ENCODE peak calls at places on chromosomes 16 and 17, in nine cellular contexts. One of them, this sample, is unnamed.

GRCh38 chr16:57159447-57159846 is 26.4 kb downstream of the PSME3IP1 start:
- DNase-seq in activated CD8-positive, alpha-beta memory T cell treated with anti-CD3 and anti-CD28 coated beads for 48 hours: no peak
- DNase-seq in effector CD4-positive, alpha-beta T cell: no peak
- DNase-seq in stimulated activated CD4-positive, alpha-beta T cell treated with anti-CD3 and anti-CD28 coated beads, Interleukin-15, amount 100 ng/mL, for 24 hours: no peak
- DNase-seq in body of pancreas: no peak
- DNase-seq in thoracic aorta: no peak
- DNase-seq in HTR-8/SVneo: no peak
- DNase-seq in bronchial epithelial cell: no peak
- DNase-seq in AG08396: no peak
- DNase-seq in this sample: no peak

GRCh38 chr17:5049314-5049819 is 14.1 kb upstream of the SLC52A1 start:
- DNase-seq in bronchial epithelial cell: no peak
- DNase-seq in body of pancreas: no peak
- DNase-seq in stimulated activated CD4-positive, alpha-beta T cell treated with anti-CD3 and anti-CD28 coated beads, Interleukin-15, amount 100 ng/mL, for 24 hours: peak
- DNase-seq in AG08396: no peak
- DNase-seq in HTR-8/SVneo: no peak
- DNase-seq in activated CD8-positive, alpha-beta memory T cell treated with anti-CD3 and anti-CD28 coated beads for 48 hours: no peak
- DNase-seq in effector CD4-positive, alpha-beta T cell: peak
- DNase-seq in thoracic aorta: no peak
- DNase-seq in this sample: no peak

GRCh38 chr16:87233928-87234327 is 83.3 kb downstream of the C16orf95 start:
- DNase-seq in stimulated activated CD4-positive, alpha-beta T cell treated with anti-CD3 and anti-CD28 coated beads, Interleukin-15, amount 100 ng/mL, for 24 hours: no peak
- DNase-seq in bronchial epithelial cell: no peak
- DNase-seq in AG08396: peak
- DNase-seq in activated CD8-positive, alpha-beta memory T cell treated with anti-CD3 and anti-CD28 coated beads for 48 hours: no peak
- DNase-seq in thoracic aorta: no peak
- DNase-seq in HTR-8/SVneo: peak
- DNase-seq in effector CD4-positive, alpha-beta T cell: no peak
- DNase-seq in body of pancreas: no peak
- DNase-seq in this sample: no peak

GRCh38 chr17:51119415-51120356 is 982 bp downstream of the SPAG9 start:
- DNase-seq in bronchial epithelial cell: peak
- DNase-seq in HTR-8/SVneo: peak
- DNase-seq in stimulated activated CD4-positive, alpha-beta T cell treated with anti-CD3 and anti-CD28 coated beads, Interleukin-15, amount 100 ng/mL, for 24 hours: peak
- DNase-seq in thoracic aorta: no peak
- DNase-seq in activated CD8-positive, alpha-beta memory T cell treated with anti-CD3 and anti-CD28 coated beads for 48 hours: peak
- DNase-seq in effector CD4-positive, alpha-beta T cell: peak
- DNase-seq in AG08396: peak
- DNase-seq in body of pancreas: peak
- DNase-seq in this sample: peak

GRCh38 chr17:2237521-2237921 is 66.1 kb downstream of the SMG6 start:
- DNase-seq in effector CD4-positive, alpha-beta T cell: no peak
- DNase-seq in stimulated activated CD4-positive, alpha-beta T cell treated with anti-CD3 and anti-CD28 coated beads, Interleukin-15, amount 100 ng/mL, for 24 hours: no peak
- DNase-seq in bronchial epithelial cell: no peak
- DNase-seq in activated CD8-positive, alpha-beta memory T cell treated with anti-CD3 and anti-CD28 coated beads for 48 hours: no peak
- DNase-seq in body of pancreas: no peak
- DNase-seq in thoracic aorta: no peak
- DNase-seq in HTR-8/SVneo: no peak
- DNase-seq in AG08396: no peak
- DNase-seq in this sample: no peak

GRCh38 chr16:67541391-67542263 is 13.0 kb downstream of the RIPOR1 start:
- DNase-seq in bronchial epithelial cell: peak
- DNase-seq in body of pancreas: peak
- DNase-seq in AG08396: no peak
- DNase-seq in stimulated activated CD4-positive, alpha-beta T cell treated with anti-CD3 and anti-CD28 coated beads, Interleukin-15, amount 100 ng/mL, for 24 hours: no peak
- DNase-seq in activated CD8-positive, alpha-beta memory T cell treated with anti-CD3 and anti-CD28 coated beads for 48 hours: no peak
- DNase-seq in HTR-8/SVneo: no peak
- DNase-seq in effector CD4-positive, alpha-beta T cell: no peak
- DNase-seq in thoracic aorta: no peak
- DNase-seq in this sample: no peak

GRCh38 chr16:53968896-53969295 is 264.9 kb downstream of the FTO start:
- DNase-seq in effector CD4-positive, alpha-beta T cell: no peak
- DNase-seq in AG08396: no peak
- DNase-seq in body of pancreas: no peak
- DNase-seq in bronchial epithelial cell: no peak
- DNase-seq in stimulated activated CD4-positive, alpha-beta T cell treated with anti-CD3 and anti-CD28 coated beads, Interleukin-15, amount 100 ng/mL, for 24 hours: no peak
- DNase-seq in activated CD8-positive, alpha-beta memory T cell treated with anti-CD3 and anti-CD28 coated beads for 48 hours: no peak
- DNase-seq in HTR-8/SVneo: no peak
- DNase-seq in thoracic aorta: no peak
- DNase-seq in this sample: no peak

GRCh38 chr17:2958706-2959222 is 104.6 kb downstream of the OR1D5 start:
- DNase-seq in bronchial epithelial cell: no peak
- DNase-seq in effector CD4-positive, alpha-beta T cell: no peak
- DNase-seq in thoracic aorta: no peak
- DNase-seq in HTR-8/SVneo: no peak
- DNase-seq in body of pancreas: no peak
- DNase-seq in stimulated activated CD4-positive, alpha-beta T cell treated with anti-CD3 and anti-CD28 coated beads, Interleukin-15, amount 100 ng/mL, for 24 hours: no peak
- DNase-seq in AG08396: no peak
- DNase-seq in activated CD8-positive, alpha-beta memory T cell treated with anti-CD3 and anti-CD28 coated beads for 48 hours: no peak
- DNase-seq in this sample: no peak

GRCh38 chr17:81513669-81514484 is 1.3 kb upstream of the ACTG1 start:
- DNase-seq in thoracic aorta: no peak
- DNase-seq in bronchial epithelial cell: peak
- DNase-seq in body of pancreas: peak
- DNase-seq in AG08396: peak
- DNase-seq in effector CD4-positive, alpha-beta T cell: no peak
- DNase-seq in HTR-8/SVneo: no peak
- DNase-seq in activated CD8-positive, alpha-beta memory T cell treated with anti-CD3 and anti-CD28 coated beads for 48 hours: no peak
- DNase-seq in stimulated activated CD4-positive, alpha-beta T cell treated with anti-CD3 and anti-CD28 coated beads, Interleukin-15, amount 100 ng/mL, for 24 hours: peak
- DNase-seq in this sample: peak

GRCh38 chr17:76527430-76528111 is 9.9 kb downstream of the CYGB start:
- DNase-seq in effector CD4-positive, alpha-beta T cell: peak
- DNase-seq in body of pancreas: peak
- DNase-seq in thoracic aorta: peak
- DNase-seq in HTR-8/SVneo: peak
- DNase-seq in stimulated activated CD4-positive, alpha-beta T cell treated with anti-CD3 and anti-CD28 coated beads, Interleukin-15, amount 100 ng/mL, for 24 hours: peak
- DNase-seq in bronchial epithelial cell: peak
- DNase-seq in activated CD8-positive, alpha-beta memory T cell treated with anti-CD3 and anti-CD28 coated beads for 48 hours: no peak
- DNase-seq in AG08396: peak
- DNase-seq in this sample: peak

GRCh38 chr17:80408872-80409271 is 6.1 kb upstream of the ENDOV start:
- DNase-seq in bronchial epithelial cell: no peak
- DNase-seq in activated CD8-positive, alpha-beta memory T cell treated with anti-CD3 and anti-CD28 coated beads for 48 hours: no peak
- DNase-seq in body of pancreas: peak
- DNase-seq in HTR-8/SVneo: no peak
- DNase-seq in AG08396: no peak
- DNase-seq in stimulated activated CD4-positive, alpha-beta T cell treated with anti-CD3 and anti-CD28 coated beads, Interleukin-15, amount 100 ng/mL, for 24 hours: peak
- DNase-seq in effector CD4-positive, alpha-beta T cell: no peak
- DNase-seq in thoracic aorta: no peak
- DNase-seq in this sample: no peak

GRCh38 chr16:69936751-69937211 is 14.4 kb upstream of the CLEC18A start:
- DNase-seq in effector CD4-positive, alpha-beta T cell: no peak
- DNase-seq in bronchial epithelial cell: no peak
- DNase-seq in HTR-8/SVneo: no peak
- DNase-seq in AG08396: no peak
- DNase-seq in thoracic aorta: no peak
- DNase-seq in stimulated activated CD4-positive, alpha-beta T cell treated with anti-CD3 and anti-CD28 coated beads, Interleukin-15, amount 100 ng/mL, for 24 hours: no peak
- DNase-seq in activated CD8-positive, alpha-beta memory T cell treated with anti-CD3 and anti-CD28 coated beads for 48 hours: no peak
- DNase-seq in body of pancreas: no peak
- DNase-seq in this sample: no peak

This sample was measured in foreskin keratinocyte.